ENCODE peak calls at places on chromosomes 6 and 20, in four cellular contexts. F is H1, B is HepG2, O is K562. N is an unnamed sample.

GRCh38 chr20:36647194-36648121 is 1.5 kb upstream of the SLA2 start:
- DNase-seq in B (peak), F (no peak), O (no peak), N (no peak)

GRCh38 chr6:112144145-112144926 is 56.9 kb downstream of the FAM229B start:
- DNase-seq in O (peak), F (no peak), B (peak), N (no peak)

GRCh38 chr6:38080349-38080748 is 260.8 kb downstream of the ZFAND3 start:
- DNase-seq in F (no peak), B (no peak), O (no peak), N (no peak)

GRCh38 chr6:42960243-42961019 is at the start of gene GNMT:
- DNase-seq in B (peak), F (peak), O (no peak), N (peak)

GRCh38 chr6:150987371-150987828 is 121.9 kb downstream of the MTHFD1L start:
- DNase-seq in F (no peak), O (no peak), B (no peak), N (no peak)

GRCh38 chr6:128063850-128064539 is 163.1 kb upstream of the THEMIS start:
- DNase-seq in B (no peak), O (no peak), F (no peak), N (no peak)

GRCh38 chr6:116672306-116672705 is 3.7 kb upstream of the ZUP1 start:
- DNase-seq in B (no peak), F (no peak), O (no peak), N (no peak)

GRCh38 chr20:18628330-18628941 is 40.6 kb downstream of the DTD1 start:
- DNase-seq in F (peak), B (peak), O (peak), N (peak)

GRCh38 chr6:34934516-34934915 is 45.5 kb downstream of the ANKS1A start:
- DNase-seq in O (no peak), B (no peak), F (no peak), N (no peak)

GRCh38 chr6:6713660-6714446 is 125.3 kb downstream of the LY86 start:
- DNase-seq in O (no peak), B (no peak), F (no peak), N (no peak)

GRCh38 chr6:150685860-150686259 is 86.2 kb downstream of the PLEKHG1 start:
- DNase-seq in O (peak), B (peak), F (peak), N (peak)

GRCh38 chr20:8361008-8361652 is 229.1 kb downstream of the PLCB1 start:
- DNase-seq in F (no peak), O (no peak), B (no peak), N (no peak)

GRCh38 chr6:56246941-56247653 is at the start of gene COL21A1:
- DNase-seq in O (no peak), F (peak), B (no peak), N (peak)

GRCh38 chr20:53735536-53736050 is 142.0 kb upstream of the ZNF217 start:
- DNase-seq in B (no peak), O (no peak), F (no peak), N (no peak)

GRCh38 chr20:18904624-18905023 is 91.0 kb downstream of the SCP2D1 start:
- DNase-seq in F (no peak), O (no peak), B (no peak), N (peak)

GRCh38 chr6:5996701-5997419 is 9.9 kb downstream of the NRN1 start:
- DNase-seq in B (no peak), O (no peak), F (peak), N (peak)

GRCh38 chr6:127869772-127870404 is 31.0 kb downstream of the THEMIS start:
- DNase-seq in F (no peak), O (no peak), B (no peak), N (no peak)

GRCh38 chr6:106908386-106908840 is 66.1 kb downstream of the CD24 start:
- DNase-seq in O (no peak), B (no peak), F (no peak), N (no peak)

GRCh38 chr6:125888989-125889656 is 67.4 kb upstream of the HINT3 start:
- DNase-seq in F (no peak), B (peak), O (peak), N (peak)

GRCh38 chr20:45036044-45036755 is 64.7 kb downstream of the KCNS1 start:
- DNase-seq in F (no peak), B (peak), O (peak), N (no peak)

GRCh38 chr20:40961686-40962640 is 66.7 kb upstream of the TOP1 start:
- DNase-seq in B (no peak), F (no peak), O (no peak), N (no peak)

GRCh38 chr20:4855555-4855954 is 133.8 kb downstream of the PRND start:
- DNase-seq in F (no peak), B (no peak), O (no peak), N (no peak)

GRCh38 chr6:139943391-139943790 is 568.9 kb upstream of the CITED2 start:
- DNase-seq in O (no peak), F (no peak), B (peak), N (no peak)

GRCh38 chr20:42961771-42962170 is 227.9 kb downstream of the PTPRT start:
- DNase-seq in B (no peak), F (no peak), O (no peak), N (peak)

GRCh38 chr6:159221486-159222170 is 52.4 kb downstream of the FNDC1 start:
- DNase-seq in F (no peak), B (no peak), O (no peak), N (no peak)

GRCh38 chr6:44107017-44107416 is 20.2 kb downstream of the MRPL14 start:
- DNase-seq in F (no peak), B (no peak), O (no peak), N (no peak)

GRCh38 chr6:11732036-11732545 is 46.5 kb downstream of the ADTRP start:
- DNase-seq in F (no peak), O (no peak), B (no peak), N (no peak)

GRCh38 chr6:151806757-151807512 is 547 bp upstream of the ESR1 start:
- DNase-seq in B (no peak), O (no peak), F (peak), N (no peak)

DNA sequence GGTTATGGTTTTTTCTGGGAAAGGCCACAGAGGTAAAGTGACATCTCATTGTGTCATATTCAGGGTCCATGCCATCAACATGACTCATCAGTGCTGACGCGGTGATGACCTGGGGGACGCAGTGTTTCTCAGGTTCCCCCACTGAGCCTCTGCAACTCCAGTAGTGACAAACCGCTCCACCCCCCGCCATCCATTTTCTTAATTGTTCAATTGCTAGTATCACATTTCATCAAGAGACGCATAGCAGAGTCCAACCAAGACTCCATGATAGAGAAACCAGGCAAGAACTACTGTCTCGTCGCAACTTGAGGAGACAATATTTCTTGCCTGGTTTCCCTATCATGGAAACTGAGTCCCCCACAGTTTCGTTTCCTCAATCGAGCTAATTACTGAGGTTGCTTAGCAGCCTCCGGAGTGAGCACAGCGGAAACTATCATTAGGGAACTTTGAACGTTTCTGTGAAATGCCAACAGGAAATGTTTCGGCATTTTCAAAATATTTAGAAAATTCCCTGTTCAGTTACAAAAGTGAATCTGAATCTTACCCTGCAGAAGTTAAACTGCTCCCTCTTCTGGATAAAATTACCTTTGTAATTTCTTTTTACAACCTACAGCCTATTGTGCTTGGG is 12.2 kb upstream of the SERPINB1 start:
- DNase-seq in F (no peak), O (peak), B (peak), N (no peak)
- TF ChIP-seq CREB1 in F (peak), O (peak), B (peak), N (no peak)

GRCh38 chr6:167824591-167825041 is 2.1 kb upstream of the AFDN start:
- DNase-seq in O (peak), F (no peak), B (no peak), N (no peak)
- TF ChIP-seq JUN in O (no peak), F (no peak), B (no peak), N (no peak)

GRCh38 chr20:33681728-33682353 is 4.3 kb downstream of the E2F1 start:
- DNase-seq in B (no peak), F (no peak), O (no peak), N (no peak)
- TF ChIP-seq CREB1 in B (no peak), F (no peak), O (no peak), N (no peak)

GRCh38 chr20:3563113-3563512 is 92.3 kb downstream of the ATRN start:
- DNase-seq in F (no peak), B (no peak), O (no peak), N (no peak)

GRCh38 chr20:3560578-3560977 is 89.8 kb downstream of the ATRN start:
- DNase-seq in B (no peak), F (no peak), O (no peak), N (no peak)

GRCh38 chr20:3563548-3564177 is 92.8 kb downstream of the ATRN start:
- DNase-seq in B (peak), F (no peak), O (peak), N (no peak)

GRCh38 chr20:3560162-3560561 is 89.3 kb downstream of the ATRN start:
- DNase-seq in F (no peak), O (no peak), B (no peak), N (no peak)

DNA sequence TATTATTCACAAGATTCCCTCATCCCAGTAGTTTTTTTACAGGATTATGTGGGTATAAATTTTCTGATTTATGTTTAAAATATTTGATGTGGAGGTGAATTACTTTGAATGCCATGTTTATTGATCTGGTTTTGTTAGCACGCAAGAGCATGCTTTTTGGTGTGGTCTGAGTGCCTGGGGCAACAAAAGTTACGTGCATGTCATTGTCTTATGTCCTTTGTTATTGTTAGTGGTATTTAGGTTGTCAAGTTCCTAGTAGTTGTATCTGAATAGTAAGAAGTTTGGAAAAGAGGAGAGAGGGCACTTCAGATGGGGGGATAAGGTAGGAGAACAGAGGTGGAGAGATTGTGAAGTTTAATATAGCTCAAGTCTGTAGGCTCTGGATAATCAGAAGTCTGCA is 95.0 kb downstream of the ATRN start:
- DNase-seq in O (no peak), F (no peak), B (no peak), N (no peak)
- TF ChIP-seq JUN in O (no peak), F (no peak), B (no peak), N (no peak)

GRCh38 chr20:25525857-25526256 is 59.5 kb downstream of the NINL start:
- DNase-seq in F (no peak), B (peak), O (no peak), N (no peak)
- TF ChIP-seq CREB1 in F (no peak), B (peak), O (no peak), N (no peak)

DNA sequence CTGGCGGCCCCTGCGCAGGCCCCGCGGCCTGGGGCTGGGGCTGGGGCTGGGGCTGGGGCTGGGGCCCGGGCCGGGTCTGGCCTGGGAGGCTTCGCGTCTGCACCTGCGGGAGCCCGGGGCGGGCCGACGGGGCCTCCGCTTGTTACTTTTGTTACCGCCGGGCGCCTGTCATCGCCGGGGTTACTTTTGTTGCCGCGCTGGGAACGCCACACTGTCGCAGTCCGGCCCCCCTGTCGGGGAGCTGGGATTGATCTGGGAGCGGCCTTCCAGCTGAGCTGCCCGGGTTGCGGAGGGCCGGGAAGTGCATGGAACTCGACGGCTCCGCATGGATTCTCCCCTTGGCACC is 703 bp downstream of the OGFR start:
- DNase-seq in F (peak), B (no peak), O (no peak), N (no peak)
- TF ChIP-seq JUN in F (no peak), B (no peak), O (no peak), N (no peak)

GRCh38 chr6:141701732-141702131 is 431.0 kb upstream of the GJE1 start:
- DNase-seq in O (no peak), B (no peak), F (no peak), N (no peak)
- TF ChIP-seq CREB1 in O (no peak), B (no peak), F (no peak), N (no peak)

GRCh38 chr20:15091417-15092017 is 754.1 kb upstream of the FLRT3 start:
- DNase-seq in F (no peak), B (no peak), O (no peak), N (no peak)
- TF ChIP-seq JUN in F (no peak), B (no peak), O (no peak), N (no peak)

DNA sequence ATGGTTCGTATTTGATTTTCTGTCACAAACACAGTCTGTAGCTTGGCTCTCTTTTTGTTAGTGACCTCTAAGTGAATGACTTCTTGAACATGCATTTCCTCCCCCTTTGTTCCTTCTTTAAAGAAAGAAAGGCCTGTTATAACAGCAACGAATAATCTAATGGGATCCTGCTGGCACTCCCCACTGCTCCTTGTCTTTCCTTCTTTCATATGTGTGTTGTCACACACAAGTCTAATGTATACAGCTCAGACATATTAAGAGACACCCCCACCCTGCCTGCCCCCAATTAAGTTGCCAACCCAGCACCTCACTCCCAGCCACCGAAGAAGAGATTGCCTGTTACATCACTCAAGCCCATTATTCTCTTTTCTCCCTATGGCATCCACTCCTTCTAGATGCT is 4.9 kb upstream of the SAMD5 start:
- DNase-seq in O (no peak), B (no peak), F (peak), N (no peak)
- TF ChIP-seq CREB1 in O (no peak), B (no peak), F (no peak), N (no peak)

GRCh38 chr20:38726849-38727601 is 2.7 kb downstream of the SLC32A1 start:
- DNase-seq in O (peak), F (peak), B (peak), N (peak)
- TF ChIP-seq JUN in O (no peak), F (no peak), B (no peak), N (no peak)